ENCODE peak calls at places on chromosomes 1 and 21, in seven cellular contexts. S is activated CD4-positive, alpha-beta T cell treated with anti-CD3 and anti-CD28 coated beads for 48 hours; H is stimulated activated CD4-positive, alpha-beta T cell treated with anti-CD3 and anti-CD28 coated beads, Interleukin-2, amount 100 ng/mL, for 48 hours; T is NK-92 treated with Interleukin-12 subunit alpha and Interleukin-12 subunit beta, amount 100 ng/mL, for 24 hours; Q is HFF-Myc; Y is Peyer's patch; J is glomerular endothelial cell. B is an unnamed sample.

GRCh38 chr1:245880754-245881403 is 626.2 kb downstream of the SMYD3 start:
- DNase-seq in S (no peak), T (no peak), Y (no peak), Q (no peak), J (no peak), H (no peak), B (no peak)

GRCh38 chr1:33468559-33468958 is 3.9 kb upstream of the ZSCAN20 start:
- DNase-seq in Y (no peak), S (no peak), H (no peak), Q (no peak), T (no peak), J (no peak), B (no peak)

GRCh38 chr1:225454733-225455132 is 26.9 kb upstream of the LBR start:
- DNase-seq in Q (no peak), J (no peak), T (peak; percentile 82), Y (peak; percentile 63), S (peak; percentile 87), H (peak; percentile 71), B (peak; percentile 61)

GRCh38 chr1:162444903-162445302 is 33.0 kb upstream of the SH2D1B start:
- DNase-seq in S (no peak), Y (no peak), H (no peak), J (no peak), Q (no peak), T (no peak), B (no peak)

GRCh38 chr1:117581391-117581943 is 24.4 kb upstream of the TENT5C start:
- DNase-seq in T (no peak), Q (no peak), S (no peak), J (no peak), Y (peak; percentile 34), H (no peak), B (no peak)

GRCh38 chr1:147062951-147063350 is 109.3 kb downstream of the PRKAB2 start:
- DNase-seq in Y (no peak), S (no peak), H (no peak), T (no peak), J (no peak), Q (peak; percentile 19), B (no peak)

GRCh38 chr1:183783896-183784637 is 20.9 kb upstream of the RGL1 start:
- DNase-seq in Y (no peak), T (no peak), J (no peak), Q (peak; percentile 40), H (no peak), S (no peak), B (no peak)

GRCh38 chr1:111227875-111228747 is 598 bp downstream of the CHI3L2 start:
- DNase-seq in Y (no peak), J (no peak), Q (no peak), T (no peak), S (no peak), H (no peak), B (peak; percentile 51)

GRCh38 chr21:37461494-37461893 is 94.9 kb downstream of the DYRK1A start:
- DNase-seq in J (no peak), T (no peak), H (no peak), S (no peak), Y (no peak), Q (no peak), B (no peak)

GRCh38 chr1:209150114-209150513 is 433.4 kb upstream of the CAMK1G start:
- DNase-seq in Q (peak; percentile 47), Y (no peak), H (no peak), S (no peak), T (no peak), J (peak; percentile 7), B (no peak)

GRCh38 chr1:204983121-204983520 is 59.9 kb upstream of the CNTN2 start:
- DNase-seq in Q (no peak), S (no peak), H (no peak), Y (no peak), T (no peak), J (no peak), B (no peak)

GRCh38 chr1:114153051-114153620 is 533 bp downstream of the SYT6 start:
- DNase-seq in S (no peak), J (no peak), H (no peak), Q (no peak), T (no peak), Y (no peak), B (no peak)

GRCh38 chr1:240086726-240087125 is 5.0 kb upstream of the FMN2 start:
- DNase-seq in T (no peak), Y (no peak), S (no peak), J (no peak), H (no peak), Q (no peak), B (no peak)

GRCh38 chr1:204084247-204084772 is 11.4 kb downstream of the SOX13 start:
- DNase-seq in Q (no peak), H (no peak), J (no peak), Y (peak; percentile 51), T (no peak), S (no peak), B (no peak)

GRCh38 chr1:196131691-196132090 is 476.5 kb downstream of the KCNT2 start:
- DNase-seq in J (no peak), T (no peak), Q (no peak), S (no peak), H (no peak), Y (no peak), B (no peak)

GRCh38 chr21:33901421-33902288 is 13.9 kb downstream of the ATP5PO start:
- DNase-seq in Y (peak; percentile 49), S (peak; percentile 40), Q (peak; percentile 45), H (no peak), T (no peak), J (no peak), B (no peak)

GRCh38 chr1:116075981-116076380 is 35.2 kb upstream of the MAB21L3 start:
- DNase-seq in Y (no peak), Q (no peak), H (no peak), S (no peak), T (no peak), J (no peak), B (no peak)

B was measured in Panc1.